ENCODE peak calls at places on chromosome 17, in four cellular contexts. One of them, this sample, is unnamed.

GRCh38 chr17:59038734-59039133 is 67.9 kb downstream of the TRIM37 start:
- DNase-seq in K562: no peak
- DNase-seq in GM12878: no peak
- DNase-seq in H1: no peak
- DNase-seq in this sample: no peak

GRCh38 chr17:17848311-17848710 is 11.5 kb upstream of the SREBF1 start:
- DNase-seq in K562: no peak
- DNase-seq in GM12878: no peak
- DNase-seq in H1: no peak
- DNase-seq in this sample: no peak

GRCh38 chr17:77308768-77309726 is 168.3 kb downstream of the SEC14L1 start:
- DNase-seq in K562: no peak
- DNase-seq in GM12878: no peak
- DNase-seq in H1: no peak
- DNase-seq in this sample: no peak

GRCh38 chr17:63753215-63753614 is 11.6 kb upstream of the STRADA start:
- DNase-seq in K562: no peak
- DNase-seq in GM12878: no peak
- DNase-seq in H1: no peak
- DNase-seq in this sample: no peak

GRCh38 chr17:58741121-58741625 is 14.5 kb upstream of the PPM1E start:
- DNase-seq in K562: no peak
- DNase-seq in GM12878: no peak
- DNase-seq in H1: no peak
- DNase-seq in this sample: peak; percentile 41

GRCh38 chr17:83179378-83179777 is 100.0 kb downstream of the METRNL start:
- DNase-seq in K562: no peak
- DNase-seq in GM12878: no peak
- DNase-seq in H1: no peak
- DNase-seq in this sample: no peak

GRCh38 chr17:77666881-77667395 is 291.6 kb upstream of the TNRC6C start:
- DNase-seq in K562: no peak
- DNase-seq in GM12878: no peak
- DNase-seq in H1: no peak
- DNase-seq in this sample: no peak

GRCh38 chr17:42387663-42388380 is 420 bp downstream of the STAT3 start:
- DNase-seq in K562: peak; percentile 41
- DNase-seq in GM12878: no peak
- DNase-seq in H1: no peak
- DNase-seq in this sample: no peak

GRCh38 chr17:78109489-78109761 is 19.1 kb downstream of the TMC6 start:
- DNase-seq in K562: no peak
- DNase-seq in GM12878: no peak
- DNase-seq in H1: no peak
- DNase-seq in this sample: no peak

GRCh38 chr17:280216-280615 is 72.4 kb downstream of the RPH3AL start:
- DNase-seq in K562: no peak
- DNase-seq in GM12878: no peak
- DNase-seq in H1: no peak
- DNase-seq in this sample: no peak

GRCh38 chr17:16989230-16989952 is 17.5 kb upstream of the TNFRSF13B start:
- DNase-seq in K562: no peak
- DNase-seq in GM12878: peak; percentile 87
- DNase-seq in H1: no peak
- DNase-seq in this sample: no peak

GRCh38 chr17:27817731-27818130 is 17.4 kb upstream of the NOS2 start:
- DNase-seq in K562: no peak
- DNase-seq in GM12878: no peak
- DNase-seq in H1: no peak
- DNase-seq in this sample: no peak

GRCh38 chr17:30933966-30934365 is 12.2 kb downstream of the ADAP2 start:
- DNase-seq in K562: no peak
- DNase-seq in GM12878: no peak
- DNase-seq in H1: no peak
- DNase-seq in this sample: no peak

GRCh38 chr17:7912927-7913524 is 3.1 kb downstream of the RNF227 start:
- DNase-seq in K562: peak; percentile 51
- DNase-seq in GM12878: peak; percentile 43
- DNase-seq in H1: no peak
- DNase-seq in this sample: peak; percentile 77

GRCh38 chr17:58692239-58693055 is at the start of gene RAD51C:
- DNase-seq in K562: peak; percentile 90
- DNase-seq in GM12878: peak; percentile 67
- DNase-seq in H1: peak; percentile 27
- DNase-seq in this sample: peak; percentile 84

GRCh38 chr17:39634384-39634871 is 2.5 kb upstream of the STARD3 start:
- DNase-seq in K562: peak; percentile 62
- DNase-seq in GM12878: no peak
- DNase-seq in H1: no peak
- DNase-seq in this sample: no peak

GRCh38 chr17:81030726-81031570 is 4.0 kb upstream of the BAIAP2 start:
- DNase-seq in K562: no peak
- DNase-seq in GM12878: no peak
- DNase-seq in H1: no peak
- DNase-seq in this sample: peak; percentile 40

GRCh38 chr17:76549215-76549518 is 9.3 kb downstream of the PRCD start:
- DNase-seq in K562: no peak
- DNase-seq in GM12878: no peak
- DNase-seq in H1: no peak
- DNase-seq in this sample: no peak

GRCh38 chr17:81097943-81098308 is 63.0 kb downstream of the BAIAP2 start:
- DNase-seq in K562: peak; percentile 69
- DNase-seq in GM12878: no peak
- DNase-seq in H1: no peak
- DNase-seq in this sample: peak; percentile 42

GRCh38 chr17:16255481-16255901 is 38.5 kb downstream of the PIGL start:
- DNase-seq in K562: no peak
- DNase-seq in GM12878: no peak
- DNase-seq in H1: peak; percentile 7
- DNase-seq in this sample: peak; percentile 22

GRCh38 chr17:56707312-56708219 is 114.1 kb downstream of the NOG start:
- DNase-seq in K562: no peak
- DNase-seq in GM12878: no peak
- DNase-seq in H1: no peak
- DNase-seq in this sample: no peak

GRCh38 chr17:59027750-59028149 is 78.9 kb downstream of the TRIM37 start:
- DNase-seq in K562: peak; percentile 16
- DNase-seq in GM12878: no peak
- DNase-seq in H1: no peak
- DNase-seq in this sample: no peak

GRCh38 chr17:36980281-36980761 is 31.6 kb downstream of the AATF start:
- DNase-seq in K562: no peak
- DNase-seq in GM12878: no peak
- DNase-seq in H1: no peak
- DNase-seq in this sample: no peak

GRCh38 chr17:80775863-80776262 is 215.8 kb upstream of the CHMP6 start:
- DNase-seq in K562: no peak
- DNase-seq in GM12878: no peak
- DNase-seq in H1: no peak
- DNase-seq in this sample: no peak

GRCh38 chr17:38881600-38882191 is 11.8 kb downstream of the LASP1 start:
- DNase-seq in K562: peak; percentile 72
- DNase-seq in GM12878: no peak
- DNase-seq in H1: no peak
- DNase-seq in this sample: no peak

GRCh38 chr17:78268191-78268874 is 36.9 kb downstream of the TMEM235 start:
- DNase-seq in K562: no peak
- DNase-seq in GM12878: no peak
- DNase-seq in H1: no peak
- DNase-seq in this sample: no peak

GRCh38 chr17:54348234-54348633 is 525.5 kb downstream of the KIF2B start:
- DNase-seq in K562: no peak
- DNase-seq in GM12878: no peak
- DNase-seq in H1: no peak
- DNase-seq in this sample: no peak

GRCh38 chr17:50184057-50184456 is 17.4 kb downstream of the COL1A1 start:
- DNase-seq in K562: no peak
- DNase-seq in GM12878: no peak
- DNase-seq in H1: no peak
- DNase-seq in this sample: no peak

GRCh38 chr17:80646328-80646727 is 101.7 kb downstream of the RPTOR start:
- DNase-seq in K562: no peak
- DNase-seq in GM12878: no peak
- DNase-seq in H1: no peak
- DNase-seq in this sample: no peak

GRCh38 chr17:489758-490329 is 137.2 kb upstream of the RPH3AL start:
- DNase-seq in K562: no peak
- DNase-seq in GM12878: no peak
- DNase-seq in H1: no peak
- DNase-seq in this sample: peak; percentile 14

GRCh38 chr17:77804796-77805426 is 153.6 kb upstream of the TNRC6C start:
- DNase-seq in K562: no peak
- DNase-seq in GM12878: no peak
- DNase-seq in H1: no peak
- DNase-seq in this sample: no peak

GRCh38 chr17:19979917-19980770 is 2.5 kb upstream of the AKAP10 start:
- DNase-seq in K562: no peak
- DNase-seq in GM12878: no peak
- DNase-seq in H1: no peak
- DNase-seq in this sample: no peak

DNA sequence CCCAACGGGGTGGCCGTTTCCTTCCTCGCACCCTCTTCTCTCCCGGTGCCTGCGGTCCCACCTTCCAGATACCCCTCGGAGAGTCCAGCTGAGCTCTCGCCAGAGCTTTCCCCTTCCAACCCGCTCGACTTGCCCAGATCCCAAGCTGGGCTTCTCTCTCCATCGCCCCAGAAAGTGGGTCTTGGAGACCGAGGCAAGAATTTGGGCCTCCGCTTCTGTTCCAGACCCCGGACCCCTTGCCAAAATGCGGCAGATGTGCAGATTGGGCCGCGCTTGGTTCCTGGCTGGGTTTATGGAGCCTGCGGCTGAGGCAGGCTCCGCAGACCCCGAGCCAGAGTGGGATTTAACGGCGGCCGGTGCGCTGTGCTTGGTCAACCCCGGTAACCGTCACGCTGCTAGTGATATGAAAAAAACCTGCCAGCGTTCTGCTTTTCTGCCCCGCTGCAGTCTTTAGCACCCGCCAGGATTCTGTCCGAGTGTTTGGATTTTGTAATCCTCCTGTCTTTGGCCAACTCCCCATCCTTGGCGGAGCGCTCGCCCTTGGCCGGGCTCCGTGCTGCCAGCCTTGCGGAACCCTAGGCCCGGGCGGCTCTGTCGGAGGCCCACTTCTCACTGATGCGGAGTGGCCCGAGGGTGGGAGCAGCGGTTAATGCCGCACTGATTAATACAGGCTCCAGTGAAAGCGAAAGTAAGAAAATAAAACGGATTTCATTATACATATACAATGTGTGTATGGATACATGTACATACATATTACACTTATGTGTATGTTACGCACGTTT is 754 bp upstream of the SLFN11 start:
- DNase-seq in K562: no peak
- DNase-seq in GM12878: no peak
- DNase-seq in H1: no peak
- DNase-seq in this sample: no peak
- TF ChIP-seq BRCA1 in K562: no peak
- TF ChIP-seq BRCA1 in GM12878: no peak
- TF ChIP-seq BRCA1 in H1: no peak
- TF ChIP-seq BRCA1 in this sample: no peak

GRCh38 chr17:6374761-6375312 is 60.1 kb downstream of the AIPL1 start:
- DNase-seq in K562: peak; percentile 9
- DNase-seq in GM12878: no peak
- DNase-seq in H1: no peak
- DNase-seq in this sample: no peak
- TF ChIP-seq BRCA1 in K562: no peak
- TF ChIP-seq BRCA1 in GM12878: no peak
- TF ChIP-seq BRCA1 in H1: no peak
- TF ChIP-seq BRCA1 in this sample: no peak

GRCh38 chr17:75364078-75364477 is 41.4 kb downstream of the GRB2 start:
- DNase-seq in K562: no peak
- DNase-seq in GM12878: no peak
- DNase-seq in H1: no peak
- DNase-seq in this sample: no peak
- TF ChIP-seq BRCA1 in K562: no peak
- TF ChIP-seq BRCA1 in GM12878: no peak
- TF ChIP-seq BRCA1 in H1: no peak
- TF ChIP-seq BRCA1 in this sample: no peak

DNA sequence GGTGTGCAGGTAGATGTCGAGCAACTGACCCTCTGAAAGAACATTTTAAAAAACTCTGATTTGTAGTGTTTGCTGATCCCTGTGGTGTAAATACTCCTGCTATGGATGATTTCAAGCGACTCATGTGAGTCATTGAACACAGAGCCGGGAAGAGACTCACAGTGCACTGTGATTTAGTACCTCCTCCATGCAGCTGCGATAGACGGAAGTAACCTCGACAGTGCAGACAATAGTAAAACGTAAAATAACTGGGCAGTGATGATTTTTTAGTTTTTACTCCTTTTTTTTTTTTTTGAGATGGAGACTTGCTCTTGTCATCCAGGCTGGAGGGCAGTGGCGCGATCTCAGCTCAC is 8.7 kb downstream of the TBX21 start:
- DNase-seq in K562: no peak
- DNase-seq in GM12878: no peak
- DNase-seq in H1: no peak
- DNase-seq in this sample: no peak
- TF ChIP-seq BRCA1 in K562: no peak
- TF ChIP-seq BRCA1 in GM12878: no peak
- TF ChIP-seq BRCA1 in H1: no peak
- TF ChIP-seq BRCA1 in this sample: no peak

DNA sequence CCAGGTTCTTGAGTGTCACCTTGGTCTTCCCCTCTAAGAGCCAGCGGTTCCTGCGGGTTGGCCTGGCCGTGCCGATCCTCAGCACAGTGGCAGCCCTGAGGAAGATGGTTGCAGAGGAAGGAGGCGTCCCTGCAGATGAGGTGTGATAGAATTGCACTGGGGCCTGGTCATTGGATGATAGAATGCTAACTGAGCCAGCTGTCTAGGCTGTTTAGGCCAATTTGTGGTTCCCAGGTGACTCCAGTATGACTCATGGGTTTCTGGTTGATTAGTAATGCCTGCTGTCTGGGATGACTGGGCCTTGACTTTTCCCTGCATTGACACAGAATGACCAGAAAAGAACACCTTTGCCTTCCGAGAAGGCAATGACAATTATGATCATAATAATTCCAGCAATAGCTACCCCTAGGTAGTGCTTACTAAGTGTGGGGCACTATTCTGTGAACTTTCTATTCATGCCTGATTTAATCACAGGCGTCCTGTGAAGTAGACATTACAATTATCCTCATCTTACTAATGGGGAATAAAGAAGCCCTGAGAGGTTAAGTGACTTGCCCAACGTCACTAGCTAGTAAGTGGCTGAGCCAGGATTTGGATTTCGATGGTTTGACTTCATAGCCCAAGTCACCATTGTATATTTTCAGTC is 31.5 kb downstream of the USP43 start:
- DNase-seq in K562: no peak
- DNase-seq in GM12878: peak; percentile 9
- DNase-seq in H1: no peak
- DNase-seq in this sample: peak; percentile 32
- TF ChIP-seq BRCA1 in K562: no peak
- TF ChIP-seq BRCA1 in GM12878: no peak
- TF ChIP-seq BRCA1 in H1: no peak
- TF ChIP-seq BRCA1 in this sample: no peak

This sample was measured in HepG2.